ENCODE peak calls at places on chromosomes 5 and 9, in five cellular contexts. One of them, this sample, is unnamed.

GRCh38 chr5:32223972-32224608 is 50.0 kb upstream of the GOLPH3 start:
- DNase-seq in kidney tubule cell: peak
- DNase-seq in uterus: no peak
- DNase-seq in psoas muscle: no peak
- DNase-seq in NCI-H1436: no peak
- DNase-seq in this sample: no peak

GRCh38 chr5:80408976-80409926 is 1.4 kb downstream of the ZFYVE16 start:
- DNase-seq in NCI-H1436: no peak
- DNase-seq in psoas muscle: no peak
- DNase-seq in kidney tubule cell: no peak
- DNase-seq in uterus: no peak
- DNase-seq in this sample: no peak

GRCh38 chr5:60184599-60184998 is 291.1 kb upstream of the PDE4D start:
- DNase-seq in NCI-H1436: no peak
- DNase-seq in uterus: no peak
- DNase-seq in psoas muscle: no peak
- DNase-seq in kidney tubule cell: no peak
- DNase-seq in this sample: no peak

GRCh38 chr5:132526290-132526973 is 16.9 kb downstream of the IL5 start:
- DNase-seq in psoas muscle: no peak
- DNase-seq in NCI-H1436: peak
- DNase-seq in kidney tubule cell: peak
- DNase-seq in uterus: no peak
- DNase-seq in this sample: peak

GRCh38 chr5:151219789-151220188 is 4.1 kb downstream of the CCDC69 start:
- DNase-seq in NCI-H1436: no peak
- DNase-seq in uterus: no peak
- DNase-seq in psoas muscle: no peak
- DNase-seq in kidney tubule cell: no peak
- DNase-seq in this sample: no peak

GRCh38 chr5:152140391-152140790 is 215.7 kb upstream of the GLRA1 start:
- DNase-seq in kidney tubule cell: no peak
- DNase-seq in uterus: no peak
- DNase-seq in psoas muscle: no peak
- DNase-seq in NCI-H1436: no peak
- DNase-seq in this sample: no peak

GRCh38 chr5:16568875-16569580 is 47.8 kb downstream of the RETREG1 start:
- DNase-seq in uterus: no peak
- DNase-seq in NCI-H1436: peak
- DNase-seq in kidney tubule cell: no peak
- DNase-seq in psoas muscle: no peak
- DNase-seq in this sample: no peak

GRCh38 chr9:22228542-22228941 is 218.1 kb upstream of the DMRTA1 start:
- DNase-seq in kidney tubule cell: no peak
- DNase-seq in psoas muscle: no peak
- DNase-seq in NCI-H1436: no peak
- DNase-seq in uterus: no peak
- DNase-seq in this sample: no peak

GRCh38 chr9:7592321-7593319 is 207.0 kb downstream of the DMAC1 start:
- DNase-seq in NCI-H1436: no peak
- DNase-seq in uterus: no peak
- DNase-seq in kidney tubule cell: no peak
- DNase-seq in psoas muscle: no peak
- DNase-seq in this sample: no peak

GRCh38 chr9:21711504-21711903 is 90.9 kb upstream of the MTAP start:
- DNase-seq in psoas muscle: no peak
- DNase-seq in NCI-H1436: no peak
- DNase-seq in kidney tubule cell: peak
- DNase-seq in uterus: no peak
- DNase-seq in this sample: no peak

GRCh38 chr9:109315480-109315879 is 5.4 kb downstream of the EPB41L4B start:
- DNase-seq in psoas muscle: no peak
- DNase-seq in NCI-H1436: no peak
- DNase-seq in uterus: no peak
- DNase-seq in kidney tubule cell: no peak
- DNase-seq in this sample: no peak

GRCh38 chr9:89683626-89684025 is 78.8 kb downstream of the GADD45G start:
- DNase-seq in psoas muscle: no peak
- DNase-seq in kidney tubule cell: no peak
- DNase-seq in NCI-H1436: no peak
- DNase-seq in uterus: no peak
- DNase-seq in this sample: no peak

GRCh38 chr9:70654144-70654543 is 239.7 kb upstream of the KLF9 start:
- DNase-seq in NCI-H1436: no peak
- DNase-seq in psoas muscle: no peak
- DNase-seq in uterus: no peak
- DNase-seq in kidney tubule cell: no peak
- DNase-seq in this sample: no peak

GRCh38 chr5:71830626-71831539 is 111.8 kb downstream of the CARTPT start:
- DNase-seq in NCI-H1436: peak
- DNase-seq in psoas muscle: peak
- DNase-seq in kidney tubule cell: peak
- DNase-seq in uterus: peak
- DNase-seq in this sample: peak

GRCh38 chr5:129971684-129972083 is 67.4 kb downstream of the CHSY3 start:
- DNase-seq in kidney tubule cell: no peak
- DNase-seq in uterus: no peak
- DNase-seq in NCI-H1436: no peak
- DNase-seq in psoas muscle: no peak
- DNase-seq in this sample: no peak

GRCh38 chr5:109589239-109589638 is 100.5 kb upstream of the MAN2A1 start:
- DNase-seq in NCI-H1436: no peak
- DNase-seq in kidney tubule cell: no peak
- DNase-seq in uterus: no peak
- DNase-seq in psoas muscle: no peak
- DNase-seq in this sample: no peak

GRCh38 chr5:124544366-124545055 is 201.9 kb downstream of the ZNF608 start:
- DNase-seq in kidney tubule cell: peak
- DNase-seq in NCI-H1436: no peak
- DNase-seq in uterus: no peak
- DNase-seq in psoas muscle: no peak
- DNase-seq in this sample: no peak

GRCh38 chr9:108473209-108474112 is 382.3 kb downstream of the ACTL7B start:
- DNase-seq in uterus: peak
- DNase-seq in NCI-H1436: no peak
- DNase-seq in kidney tubule cell: peak
- DNase-seq in psoas muscle: peak
- DNase-seq in this sample: no peak

GRCh38 chr9:134776080-134776796 is 104.4 kb upstream of the FCN2 start:
- DNase-seq in kidney tubule cell: no peak
- DNase-seq in uterus: no peak
- DNase-seq in NCI-H1436: no peak
- DNase-seq in psoas muscle: no peak
- DNase-seq in this sample: no peak

GRCh38 chr5:55227738-55228430 is 769 bp upstream of the MCIDAS start:
- DNase-seq in kidney tubule cell: no peak
- DNase-seq in psoas muscle: no peak
- DNase-seq in uterus: no peak
- DNase-seq in NCI-H1436: no peak
- DNase-seq in this sample: no peak

GRCh38 chr5:68683632-68684035 is 410.2 kb upstream of the SLC30A5 start:
- DNase-seq in kidney tubule cell: peak
- DNase-seq in uterus: peak
- DNase-seq in psoas muscle: peak
- DNase-seq in NCI-H1436: no peak
- DNase-seq in this sample: no peak

GRCh38 chr5:139660916-139661814 is 13.0 kb downstream of the CXXC5 start:
- DNase-seq in psoas muscle: peak
- DNase-seq in uterus: peak
- DNase-seq in NCI-H1436: no peak
- DNase-seq in kidney tubule cell: peak
- DNase-seq in this sample: no peak

GRCh38 chr9:37392272-37392671 is 30.2 kb upstream of the GRHPR start:
- DNase-seq in NCI-H1436: no peak
- DNase-seq in kidney tubule cell: no peak
- DNase-seq in uterus: no peak
- DNase-seq in psoas muscle: no peak
- DNase-seq in this sample: no peak

GRCh38 chr9:7223981-7224380 is 466.2 kb downstream of the KDM4C start:
- DNase-seq in psoas muscle: no peak
- DNase-seq in kidney tubule cell: peak
- DNase-seq in NCI-H1436: no peak
- DNase-seq in uterus: no peak
- DNase-seq in this sample: no peak

GRCh38 chr9:130701059-130702022 is 7.8 kb downstream of the EXOSC2 start:
- DNase-seq in uterus: peak
- DNase-seq in kidney tubule cell: peak
- DNase-seq in psoas muscle: peak
- DNase-seq in NCI-H1436: peak
- DNase-seq in this sample: peak

GRCh38 chr5:133292300-133292699 is 240.5 kb downstream of the HSPA4 start:
- DNase-seq in NCI-H1436: no peak
- DNase-seq in kidney tubule cell: peak
- DNase-seq in uterus: no peak
- DNase-seq in psoas muscle: no peak
- DNase-seq in this sample: no peak

GRCh38 chr9:121021294-121021693 is 28.8 kb downstream of the C5 start:
- DNase-seq in NCI-H1436: no peak
- DNase-seq in kidney tubule cell: no peak
- DNase-seq in psoas muscle: no peak
- DNase-seq in uterus: peak
- DNase-seq in this sample: no peak

GRCh38 chr9:131776473-131776872 is 36.6 kb upstream of the RAPGEF1 start:
- DNase-seq in uterus: no peak
- DNase-seq in kidney tubule cell: peak
- DNase-seq in NCI-H1436: no peak
- DNase-seq in psoas muscle: no peak
- DNase-seq in this sample: no peak

GRCh38 chr9:81557957-81558791 is 131.2 kb downstream of the TLE1 start:
- DNase-seq in NCI-H1436: no peak
- DNase-seq in psoas muscle: no peak
- DNase-seq in kidney tubule cell: peak
- DNase-seq in uterus: peak
- DNase-seq in this sample: no peak

GRCh38 chr9:124810513-124811355 is 33.8 kb downstream of the OLFML2A start:
- DNase-seq in uterus: no peak
- DNase-seq in kidney tubule cell: peak
- DNase-seq in psoas muscle: no peak
- DNase-seq in NCI-H1436: no peak
- DNase-seq in this sample: no peak

GRCh38 chr5:15740383-15740782 is 240.4 kb downstream of the FBXL7 start:
- DNase-seq in psoas muscle: no peak
- DNase-seq in NCI-H1436: no peak
- DNase-seq in uterus: no peak
- DNase-seq in kidney tubule cell: no peak
- DNase-seq in this sample: no peak

GRCh38 chr9:97555164-97555563 is 53.7 kb downstream of the TMOD1 start:
- DNase-seq in kidney tubule cell: no peak
- DNase-seq in NCI-H1436: peak
- DNase-seq in uterus: no peak
- DNase-seq in psoas muscle: peak
- DNase-seq in this sample: no peak

GRCh38 chr5:66118294-66118693 is 25.8 kb upstream of the SREK1 start:
- DNase-seq in kidney tubule cell: no peak
- DNase-seq in uterus: no peak
- DNase-seq in psoas muscle: no peak
- DNase-seq in NCI-H1436: no peak
- DNase-seq in this sample: no peak

GRCh38 chr9:127862075-127863011 is 7.9 kb upstream of the ENG start:
- DNase-seq in NCI-H1436: no peak
- DNase-seq in uterus: peak
- DNase-seq in psoas muscle: peak
- DNase-seq in kidney tubule cell: no peak
- DNase-seq in this sample: no peak

GRCh38 chr9:95991326-95991725 is 115.8 kb downstream of the ERCC6L2 start:
- DNase-seq in uterus: no peak
- DNase-seq in psoas muscle: no peak
- DNase-seq in NCI-H1436: no peak
- DNase-seq in kidney tubule cell: no peak
- DNase-seq in this sample: no peak

This sample was measured in NCI-H1930.